ENCODE peak calls at places on chromosomes 2 and 18, in four cellular contexts. T, D, Y and X are unnamed samples. For H3K4me1, the result is how much of the 10 kb centered on the place peaks cover.

GRCh38 chr18:6024740-6025139 is 129.4 kb upstream of the TMEM200C start:
- DNase-seq in T (no peak), D (no peak), Y (no peak), X (no peak)

GRCh38 chr18:77132369-77133050 is at the start of gene MBP:
- DNase-seq in T (no peak), Y (no peak), D (no peak), X (no peak)

GRCh38 chr2:85804583-85804982 is 50.8 kb downstream of the ATOH8 start:
- DNase-seq in Y (no peak), D (no peak), T (no peak), X (no peak)

GRCh38 chr2:59770651-59771050 is 782.8 kb downstream of the BCL11A start:
- DNase-seq in D (no peak), Y (no peak), T (no peak), X (no peak)

GRCh38 chr2:177165103-177165583 is 47.5 kb upstream of the HNRNPA3 start:
- DNase-seq in Y (no peak), D (peak), T (no peak), X (no peak)

GRCh38 chr2:88855620-88856408 is 164.3 kb downstream of the RPIA start:
- DNase-seq in T (no peak), Y (no peak), D (no peak), X (no peak)

GRCh38 chr2:1593371-1594205 is 150.7 kb downstream of the PXDN start:
- DNase-seq in T (no peak), D (no peak), Y (no peak), X (peak)

GRCh38 chr18:12442946-12443345 is 35.2 kb downstream of the PRELID3A start:
- DNase-seq in D (no peak), Y (no peak), T (no peak), X (no peak)

GRCh38 chr2:165573534-165574461 is 104.3 kb downstream of the CSRNP3 start:
- DNase-seq in Y (peak), T (peak), D (no peak), X (peak)

GRCh38 chr2:100623033-100623715 is 60.4 kb downstream of the PDCL3 start:
- DNase-seq in D (no peak), T (no peak), Y (no peak), X (no peak)

GRCh38 chr2:11071207-11071606 is 84.1 kb upstream of the SLC66A3 start:
- DNase-seq in T (no peak), Y (no peak), D (no peak), X (peak)

GRCh38 chr2:237615631-237616249 is 11.6 kb upstream of the LRRFIP1 start:
- DNase-seq in T (no peak), Y (no peak), D (no peak), X (no peak)
- H3K4me1 ChIP-seq in T (under half), Y (under half), D (under half), X (under half)

DNA sequence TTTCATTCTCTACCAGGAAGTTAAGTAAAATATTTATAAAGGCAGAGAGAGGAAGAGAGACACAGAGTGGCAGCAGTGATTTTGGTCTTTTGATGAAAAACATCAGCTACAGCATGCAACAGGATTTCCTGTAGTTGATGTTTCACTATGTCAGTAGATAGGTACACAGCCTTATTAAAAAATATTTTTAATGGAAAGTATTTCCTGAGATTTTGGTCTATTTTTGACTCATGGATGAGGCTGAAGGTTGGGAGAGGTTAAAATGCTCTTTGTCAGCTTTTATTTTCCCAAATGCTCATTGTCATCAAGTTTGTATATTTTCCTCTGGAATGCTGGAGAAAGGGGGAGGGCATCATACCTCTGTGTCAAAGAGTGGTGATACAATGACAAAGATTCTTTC is 1112.5 kb downstream of the CBLN2 start:
- DNase-seq in Y (no peak), T (no peak), D (no peak), X (no peak)
- TF ChIP-seq SUZ12 in Y (no peak), T (no peak), D (no peak), X (no peak)

GRCh38 chr18:63182247-63182771 is 137.3 kb downstream of the BCL2 start:
- DNase-seq in D (no peak), T (no peak), Y (no peak), X (no peak)
- TF ChIP-seq YY1 in D (no peak), T (no peak), Y (no peak), X (no peak)

GRCh38 chr2:101870444-101870843 is 121.3 kb upstream of the IL1R2 start:
- DNase-seq in Y (no peak), D (no peak), T (no peak), X (no peak)

GRCh38 chr2:101869527-101869926 is 122.2 kb upstream of the IL1R2 start:
- DNase-seq in T (no peak), Y (no peak), D (no peak), X (no peak)

GRCh38 chr2:101872480-101872879 is 119.3 kb upstream of the IL1R2 start:
- DNase-seq in Y (no peak), T (no peak), D (no peak), X (no peak)

GRCh38 chr2:101873543-101873942 is 118.2 kb upstream of the IL1R2 start:
- DNase-seq in Y (peak), D (no peak), T (no peak), X (no peak)

GRCh38 chr2:101871480-101871879 is 120.3 kb upstream of the IL1R2 start:
- DNase-seq in T (no peak), D (no peak), Y (no peak), X (no peak)
- H3K4me1 ChIP-seq in T (under half), D (under half), Y (under half), X (under half)

DNA sequence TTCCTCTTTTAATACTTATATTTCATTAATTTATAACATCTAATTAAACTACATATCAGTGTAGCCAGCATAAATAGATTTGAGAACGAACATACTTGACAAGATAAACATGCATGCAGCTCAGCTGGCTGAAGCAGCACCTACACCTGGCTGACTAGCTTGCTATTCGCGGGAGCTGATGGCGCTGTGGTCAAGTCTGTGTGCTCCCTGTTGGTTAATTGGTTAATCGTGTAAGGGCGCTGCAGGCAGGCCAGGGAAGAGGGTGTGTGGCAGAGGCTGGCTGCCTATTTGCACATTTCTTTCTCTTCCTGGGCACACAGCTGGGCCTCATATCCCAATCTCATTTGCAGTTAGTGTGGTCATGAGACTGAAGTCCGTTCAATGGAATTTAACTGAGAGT is 14.5 kb upstream of the VWA3B start:
- DNase-seq in D (no peak), Y (no peak), T (no peak), X (no peak)
- TF ChIP-seq SUZ12 in D (no peak), Y (no peak), T (no peak), X (no peak)

DNA sequence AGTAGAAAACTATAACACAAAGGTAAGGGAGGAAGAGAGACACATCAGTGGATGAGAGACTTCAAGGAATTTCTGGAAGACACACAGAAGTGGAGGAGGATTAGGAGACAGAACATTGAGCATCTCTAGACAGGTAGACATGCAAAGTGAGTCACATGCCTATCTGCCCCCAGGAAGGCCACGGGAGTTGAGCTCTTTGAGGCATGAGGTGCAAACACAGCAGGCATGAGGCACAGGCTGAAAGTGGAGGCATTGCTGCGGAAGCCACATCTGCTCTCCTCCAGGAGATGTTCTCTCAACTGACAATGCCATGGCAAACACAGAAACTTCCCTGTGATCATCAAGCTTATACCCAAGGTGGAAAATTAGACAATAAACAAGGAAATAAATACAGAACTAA is 481.6 kb upstream of the MYT1L start:
- DNase-seq in T (no peak), Y (no peak), D (no peak), X (no peak)
- TF ChIP-seq YY1 in T (no peak), Y (no peak), D (no peak), X (no peak)

GRCh38 chr18:24016643-24017042 is 2.1 kb downstream of the TTC39C start:
- DNase-seq in T (no peak), D (no peak), Y (peak), X (no peak)
- H3K4me1 ChIP-seq in T (under half), D (half or more), Y (under half), X (under half)

DNA sequence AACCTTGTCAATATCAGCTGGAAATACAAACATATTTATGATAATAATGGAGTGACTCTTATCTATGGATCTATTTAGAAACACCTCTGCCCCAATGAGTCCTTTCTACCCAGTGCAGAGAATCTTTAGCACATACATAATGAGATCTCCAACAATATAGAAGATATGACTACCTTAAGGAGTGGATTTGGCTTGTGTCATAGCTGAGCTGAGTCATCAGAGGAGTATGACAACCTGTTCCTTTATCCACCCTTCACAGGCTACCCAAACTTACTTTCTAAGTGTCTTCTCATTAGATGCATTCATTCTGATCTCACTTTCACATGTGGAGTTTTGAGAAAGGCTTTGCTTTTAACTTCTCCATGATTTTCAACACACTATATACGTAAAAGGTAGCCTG is 1218.9 kb downstream of the DSC3 start:
- DNase-seq in Y (no peak), D (no peak), T (no peak), X (no peak)
- TF ChIP-seq SUZ12 in Y (no peak), D (no peak), T (no peak), X (no peak)

DNA sequence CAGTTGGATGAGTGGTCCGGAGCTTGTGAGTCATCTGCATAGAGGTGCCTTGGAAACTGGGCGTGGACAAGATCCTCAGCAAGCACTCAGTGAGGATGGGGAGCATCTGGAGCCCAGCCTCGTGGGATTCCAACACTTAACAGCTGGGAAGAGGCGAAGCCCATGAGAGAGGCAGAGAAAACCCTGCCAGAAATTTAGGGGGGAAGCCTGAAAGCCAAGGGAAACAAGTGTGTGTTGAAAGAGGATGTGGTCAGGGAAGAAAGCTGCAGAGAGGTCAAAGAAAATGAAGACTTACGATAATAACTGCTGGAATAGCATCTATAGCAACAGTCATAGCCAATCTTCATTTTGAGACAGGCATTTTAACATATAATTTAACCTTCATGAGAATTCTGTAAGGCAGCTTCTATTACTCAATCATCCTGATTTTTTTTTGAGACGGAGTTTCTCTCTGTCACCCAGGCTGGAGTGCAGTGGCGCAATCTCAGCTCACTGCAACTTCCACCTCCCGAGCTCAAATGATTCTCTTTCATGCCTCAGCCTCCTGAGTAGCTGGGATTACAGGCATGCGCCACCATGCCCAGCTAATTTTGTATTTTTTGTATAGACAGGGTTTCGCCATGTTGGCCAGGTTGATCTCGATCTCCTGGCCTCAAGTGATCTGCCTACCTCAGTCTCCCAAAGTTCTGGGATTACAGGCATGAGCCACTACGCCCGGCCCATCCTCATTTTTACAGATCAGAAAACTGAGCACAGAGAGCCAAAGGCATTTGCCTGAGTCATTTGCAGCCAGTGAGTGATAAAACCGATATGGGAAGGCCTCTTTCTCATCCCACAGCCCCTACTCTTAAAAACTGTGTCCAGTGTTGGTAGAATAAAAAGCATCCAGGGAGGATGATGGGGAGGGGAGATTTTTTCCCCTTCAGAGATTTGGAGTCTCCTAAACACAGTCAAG is 214.4 kb upstream of the EPAS1 start:
- DNase-seq in D (no peak), T (no peak), Y (no peak), X (no peak)
- TF ChIP-seq YY1 in D (no peak), T (no peak), Y (no peak), X (no peak)

GRCh38 chr2:62219407-62220159 is 23.7 kb downstream of the B3GNT2 start:
- DNase-seq in Y (no peak), D (no peak), T (no peak), X (no peak)
- H3K4me1 ChIP-seq in Y (half or more), D (under half), T (under half), X (under half)